ENCODE peak calls at places on chromosomes 11 and 22, in four cellular contexts. B is A549, I is IMR-90, Z is heart right ventricle. E is an unnamed sample.

GRCh38 chr11:70519117-70519516 is 120.8 kb downstream of the CTTN start:
- DNase-seq in Z (no peak), B (no peak), I (no peak), E (no peak)

GRCh38 chr11:128471138-128471661 is 116.2 kb downstream of the ETS1 start:
- DNase-seq in I (no peak), B (no peak), Z (no peak), E (no peak)

GRCh38 chr22:49367016-49367697 is 460.5 kb downstream of the BRD1 start:
- DNase-seq in I (no peak), Z (no peak), B (no peak), E (peak)

GRCh38 chr22:42787357-42787736 is 66.7 kb upstream of the A4GALT start:
- DNase-seq in B (no peak), Z (no peak), I (no peak), E (no peak)

GRCh38 chr22:17159504-17159951 is 451 bp upstream of the HDHD5 start:
- DNase-seq in I (peak), Z (peak), B (peak), E (peak)

GRCh38 chr22:17484608-17485007 is 78.7 kb upstream of the SLC25A18 start:
- DNase-seq in Z (no peak), B (no peak), I (no peak), E (no peak)

GRCh38 chr11:9594267-9595046 is 21.0 kb downstream of the WEE1 start:
- DNase-seq in Z (no peak), I (peak), B (no peak), E (no peak)

GRCh38 chr11:97136067-97136466 is 746.3 kb downstream of the JRKL start:
- DNase-seq in B (no peak), I (no peak), Z (no peak), E (no peak)

GRCh38 chr11:9206496-9206895 is 58.7 kb downstream of the DENND5A start:
- DNase-seq in I (peak), B (no peak), Z (no peak), E (no peak)

GRCh38 chr11:17986711-17987220 is 26.1 kb downstream of the SERGEF start:
- DNase-seq in I (no peak), B (no peak), Z (no peak), E (no peak)

GRCh38 chr11:73311394-73311869 is 3.4 kb downstream of the ARHGEF17 start:
- DNase-seq in I (no peak), B (no peak), Z (no peak), E (no peak)

GRCh38 chr22:21857501-21857914 is 9.9 kb downstream of the MAPK1 start:
- DNase-seq in Z (no peak), B (no peak), I (peak), E (no peak)

DNA sequence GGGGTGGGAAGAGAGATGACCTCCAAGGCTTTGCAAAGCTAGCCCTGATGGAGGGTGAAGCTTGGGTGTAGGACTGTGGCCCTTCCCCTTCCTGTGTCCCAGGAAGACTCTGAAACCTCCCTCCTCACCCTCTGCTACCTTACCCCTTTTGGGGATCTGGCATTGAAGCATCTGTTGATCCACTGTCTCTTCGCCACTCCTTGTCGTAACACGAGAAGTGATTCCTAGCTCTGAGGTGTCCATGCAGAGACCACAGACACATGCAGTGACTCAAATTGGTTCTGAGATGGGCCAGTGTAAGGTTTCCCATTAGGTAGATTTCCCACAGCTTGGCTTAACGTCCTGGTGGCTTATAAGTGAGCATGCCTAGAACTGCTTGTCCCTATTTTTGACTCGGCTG is 101.4 kb downstream of the ZBTB16 start:
- DNase-seq in Z (no peak), I (no peak), B (no peak), E (no peak)
- H3K4me3 ChIP-seq in Z (peak), I (no peak), B (no peak), E (no peak)

GRCh38 chr11:95520361-95520760 is 269.2 kb downstream of the FAM76B start:
- DNase-seq in I (no peak), Z (no peak), B (no peak), E (no peak)
- H3K27ac ChIP-seq in I (no peak), Z (no peak), B (no peak), E (no peak)

GRCh38 chr11:78140392-78141077 is 1.1 kb upstream of the ALG8 start:
- DNase-seq in Z (no peak), I (no peak), B (no peak), E (no peak)
- H3K4me3 ChIP-seq in Z (peak), I (no peak), B (peak), E (peak)

DNA sequence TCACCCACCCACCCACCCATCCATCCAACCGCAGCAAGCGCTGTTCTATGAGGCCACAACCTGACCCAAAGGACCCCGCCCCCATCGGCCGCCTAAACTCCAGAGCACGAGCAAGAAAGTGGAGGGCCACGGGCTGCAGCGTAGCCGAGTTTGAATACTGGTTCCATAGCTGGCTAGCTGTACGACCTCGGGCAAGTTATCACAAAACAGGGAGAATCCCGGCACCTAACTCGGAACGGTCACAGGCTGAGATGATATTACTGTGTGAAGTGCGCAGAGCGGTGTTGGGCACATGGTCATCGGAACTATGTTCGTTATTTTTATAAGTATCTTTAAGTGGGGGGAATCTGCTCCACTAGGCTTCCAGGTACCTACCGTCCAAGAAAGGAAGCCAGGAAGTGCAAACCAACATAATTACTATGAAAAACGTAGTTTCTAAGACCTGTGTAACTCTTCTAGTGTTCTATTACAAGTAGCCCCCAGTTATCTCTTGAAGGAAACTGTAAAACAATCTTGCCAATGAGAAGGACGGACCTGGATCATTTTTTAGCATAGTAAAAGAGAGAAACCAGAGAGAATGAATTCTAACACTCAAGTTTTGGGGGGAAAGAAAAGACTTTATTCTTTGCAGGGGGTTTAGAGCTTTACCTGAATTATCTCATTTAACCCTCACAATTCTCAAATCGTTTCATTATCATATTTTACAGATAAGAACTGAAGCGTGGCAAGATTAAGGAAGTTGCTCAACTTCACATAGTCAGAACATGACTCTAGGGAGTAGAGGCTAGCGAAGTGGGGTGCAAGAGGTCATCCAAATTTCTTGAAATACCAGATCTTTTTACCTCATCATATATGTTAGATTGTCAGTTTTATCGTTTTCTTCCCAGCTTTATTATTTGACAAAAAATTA is 671 bp upstream of the BUD13 start:
- DNase-seq in Z (no peak), B (no peak), I (peak), E (no peak)
- H3K27ac ChIP-seq in Z (peak), B (peak), I (peak), E (peak)

E was measured in colonic mucosa.